ENCODE peak calls at places on chromosomes 7 and 10, in nine cellular contexts. One of them, this sample, is unnamed.

GRCh38 chr10:131891196-131891928 is 9.4 kb upstream of the PPP2R2D start:
- DNase-seq in progenitor cell of endocrine pancreas: no peak
- DNase-seq in upper lobe of left lung: no peak
- DNase-seq in astrocyte of the cerebellum: no peak
- DNase-seq in GM13977: no peak
- DNase-seq in mesothelial cell of epicardium: no peak
- DNase-seq in osteoblast: no peak
- DNase-seq in ovary: no peak
- DNase-seq in HFF-Myc: no peak
- DNase-seq in this sample: no peak

GRCh38 chr10:131702521-131703356 is 198.1 kb upstream of the PPP2R2D start:
- DNase-seq in ovary: no peak
- DNase-seq in progenitor cell of endocrine pancreas: peak; percentile 6
- DNase-seq in upper lobe of left lung: no peak
- DNase-seq in mesothelial cell of epicardium: peak; percentile 33
- DNase-seq in HFF-Myc: no peak
- DNase-seq in osteoblast: no peak
- DNase-seq in astrocyte of the cerebellum: no peak
- DNase-seq in GM13977: no peak
- DNase-seq in this sample: no peak

GRCh38 chr7:95910341-95910740 is 138.0 kb downstream of the DYNC1I1 start:
- DNase-seq in mesothelial cell of epicardium: no peak
- DNase-seq in astrocyte of the cerebellum: no peak
- DNase-seq in GM13977: no peak
- DNase-seq in HFF-Myc: no peak
- DNase-seq in ovary: no peak
- DNase-seq in upper lobe of left lung: no peak
- DNase-seq in osteoblast: no peak
- DNase-seq in progenitor cell of endocrine pancreas: no peak
- DNase-seq in this sample: no peak

GRCh38 chr10:116974442-116975005 is 30.5 kb downstream of the SHTN1 start:
- DNase-seq in mesothelial cell of epicardium: no peak
- DNase-seq in upper lobe of left lung: no peak
- DNase-seq in progenitor cell of endocrine pancreas: no peak
- DNase-seq in osteoblast: peak; percentile 84
- DNase-seq in HFF-Myc: peak; percentile 26
- DNase-seq in astrocyte of the cerebellum: peak; percentile 57
- DNase-seq in GM13977: no peak
- DNase-seq in ovary: no peak
- DNase-seq in this sample: no peak

GRCh38 chr10:368579-369255 is 233.5 kb downstream of the ZMYND11 start:
- DNase-seq in GM13977: no peak
- DNase-seq in astrocyte of the cerebellum: no peak
- DNase-seq in osteoblast: peak; percentile 55
- DNase-seq in upper lobe of left lung: peak; percentile 72
- DNase-seq in HFF-Myc: no peak
- DNase-seq in mesothelial cell of epicardium: no peak
- DNase-seq in progenitor cell of endocrine pancreas: no peak
- DNase-seq in ovary: no peak
- DNase-seq in this sample: no peak

GRCh38 chr7:2796358-2797352 is 47.5 kb downstream of the GNA12 start:
- DNase-seq in HFF-Myc: no peak
- DNase-seq in mesothelial cell of epicardium: no peak
- DNase-seq in upper lobe of left lung: no peak
- DNase-seq in astrocyte of the cerebellum: no peak
- DNase-seq in osteoblast: peak; percentile 87
- DNase-seq in ovary: peak; percentile 84
- DNase-seq in GM13977: no peak
- DNase-seq in progenitor cell of endocrine pancreas: no peak
- DNase-seq in this sample: no peak

GRCh38 chr7:30510124-30511074 is 5.8 kb upstream of the GGCT start:
- DNase-seq in astrocyte of the cerebellum: peak; percentile 24
- DNase-seq in ovary: no peak
- DNase-seq in mesothelial cell of epicardium: no peak
- DNase-seq in osteoblast: peak; percentile 41
- DNase-seq in GM13977: peak; percentile 13
- DNase-seq in upper lobe of left lung: no peak
- DNase-seq in progenitor cell of endocrine pancreas: no peak
- DNase-seq in HFF-Myc: peak; percentile 11
- DNase-seq in this sample: no peak

GRCh38 chr7:36227223-36227622 is 74.2 kb downstream of the EEPD1 start:
- DNase-seq in osteoblast: peak; percentile 93
- DNase-seq in mesothelial cell of epicardium: no peak
- DNase-seq in GM13977: no peak
- DNase-seq in upper lobe of left lung: no peak
- DNase-seq in ovary: peak; percentile 65
- DNase-seq in HFF-Myc: peak; percentile 38
- DNase-seq in astrocyte of the cerebellum: no peak
- DNase-seq in progenitor cell of endocrine pancreas: no peak
- DNase-seq in this sample: no peak

GRCh38 chr10:114327537-114328277 is 76.6 kb downstream of the AFAP1L2 start:
- DNase-seq in osteoblast: peak; percentile 41
- DNase-seq in mesothelial cell of epicardium: no peak
- DNase-seq in HFF-Myc: no peak
- DNase-seq in ovary: no peak
- DNase-seq in progenitor cell of endocrine pancreas: no peak
- DNase-seq in GM13977: no peak
- DNase-seq in astrocyte of the cerebellum: no peak
- DNase-seq in upper lobe of left lung: no peak
- DNase-seq in this sample: no peak

GRCh38 chr10:48491422-48492139 is 113.3 kb downstream of the ARHGAP22 start:
- DNase-seq in progenitor cell of endocrine pancreas: no peak
- DNase-seq in ovary: no peak
- DNase-seq in HFF-Myc: no peak
- DNase-seq in GM13977: no peak
- DNase-seq in astrocyte of the cerebellum: no peak
- DNase-seq in mesothelial cell of epicardium: no peak
- DNase-seq in upper lobe of left lung: no peak
- DNase-seq in osteoblast: no peak
- DNase-seq in this sample: peak; percentile 7

GRCh38 chr7:101094791-101095375 is 9.6 kb downstream of the TRIM56 start:
- DNase-seq in HFF-Myc: no peak
- DNase-seq in GM13977: peak; percentile 31
- DNase-seq in ovary: no peak
- DNase-seq in osteoblast: peak; percentile 64
- DNase-seq in mesothelial cell of epicardium: no peak
- DNase-seq in upper lobe of left lung: no peak
- DNase-seq in progenitor cell of endocrine pancreas: peak; percentile 26
- DNase-seq in astrocyte of the cerebellum: no peak
- DNase-seq in this sample: no peak

GRCh38 chr10:97539523-97540200 is 32.9 kb upstream of the ANKRD2 start:
- DNase-seq in osteoblast: peak; percentile 88
- DNase-seq in upper lobe of left lung: no peak
- DNase-seq in GM13977: no peak
- DNase-seq in progenitor cell of endocrine pancreas: no peak
- DNase-seq in astrocyte of the cerebellum: peak; percentile 73
- DNase-seq in ovary: peak; percentile 58
- DNase-seq in HFF-Myc: no peak
- DNase-seq in mesothelial cell of epicardium: peak; percentile 49
- DNase-seq in this sample: no peak
- TF ChIP-seq CTCF in osteoblast: peak; percentile 55
- TF ChIP-seq CTCF in upper lobe of left lung: no peak
- TF ChIP-seq CTCF in GM13977: no peak
- TF ChIP-seq CTCF in progenitor cell of endocrine pancreas: peak; percentile 9
- TF ChIP-seq CTCF in astrocyte of the cerebellum: peak; percentile 61
- TF ChIP-seq CTCF in ovary: no peak
- TF ChIP-seq CTCF in HFF-Myc: peak; percentile 36
- TF ChIP-seq CTCF in mesothelial cell of epicardium: no peak
- TF ChIP-seq CTCF in this sample: no peak

GRCh38 chr10:63128443-63128842 is 4.7 kb upstream of the NRBF2 start:
- DNase-seq in progenitor cell of endocrine pancreas: no peak
- DNase-seq in upper lobe of left lung: no peak
- DNase-seq in mesothelial cell of epicardium: no peak
- DNase-seq in HFF-Myc: no peak
- DNase-seq in astrocyte of the cerebellum: no peak
- DNase-seq in osteoblast: peak; percentile 62
- DNase-seq in GM13977: no peak
- DNase-seq in ovary: no peak
- DNase-seq in this sample: no peak

GRCh38 chr10:63133056-63133786 is at the start of gene NRBF2:
- DNase-seq in astrocyte of the cerebellum: peak; percentile 96
- DNase-seq in GM13977: peak; percentile 93
- DNase-seq in upper lobe of left lung: peak; percentile 99
- DNase-seq in mesothelial cell of epicardium: peak; percentile 95
- DNase-seq in osteoblast: peak; percentile 97
- DNase-seq in progenitor cell of endocrine pancreas: peak; percentile 91
- DNase-seq in ovary: peak; percentile 97
- DNase-seq in HFF-Myc: peak; percentile 96
- DNase-seq in this sample: peak; percentile 97

GRCh38 chr10:63133787-63134557 is 844 bp downstream of the NRBF2 start:
- DNase-seq in GM13977: peak; percentile 28
- DNase-seq in astrocyte of the cerebellum: no peak
- DNase-seq in osteoblast: peak; percentile 66
- DNase-seq in progenitor cell of endocrine pancreas: no peak
- DNase-seq in ovary: no peak
- DNase-seq in upper lobe of left lung: no peak
- DNase-seq in mesothelial cell of epicardium: no peak
- DNase-seq in HFF-Myc: no peak
- DNase-seq in this sample: no peak

GRCh38 chr10:63129888-63130287 is 3.2 kb upstream of the NRBF2 start:
- DNase-seq in HFF-Myc: no peak
- DNase-seq in ovary: no peak
- DNase-seq in upper lobe of left lung: no peak
- DNase-seq in osteoblast: peak; percentile 54
- DNase-seq in mesothelial cell of epicardium: no peak
- DNase-seq in progenitor cell of endocrine pancreas: no peak
- DNase-seq in GM13977: no peak
- DNase-seq in astrocyte of the cerebellum: no peak
- DNase-seq in this sample: no peak

DNA sequence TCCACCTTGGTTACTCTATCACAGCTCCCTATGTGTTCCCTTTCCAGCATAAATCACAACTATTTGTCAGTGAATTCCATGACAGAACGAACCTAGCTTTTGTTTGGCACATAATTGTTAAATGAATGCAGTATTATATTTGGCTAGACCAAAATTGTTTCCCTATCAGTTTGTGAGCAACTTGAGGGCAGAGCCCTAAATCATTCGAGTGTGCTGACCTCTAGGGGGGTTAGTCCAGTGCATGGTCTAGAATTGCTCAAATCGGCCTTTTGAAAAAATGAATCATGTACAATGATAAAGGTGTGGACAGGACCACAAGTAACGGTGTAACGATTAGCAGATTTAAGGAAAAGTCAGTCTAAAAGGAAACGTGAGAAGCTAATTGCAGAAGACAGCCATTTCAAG is 475 bp upstream of the NRBF2 start:
- DNase-seq in GM13977: no peak
- DNase-seq in HFF-Myc: no peak
- DNase-seq in osteoblast: no peak
- DNase-seq in astrocyte of the cerebellum: no peak
- DNase-seq in upper lobe of left lung: no peak
- DNase-seq in progenitor cell of endocrine pancreas: no peak
- DNase-seq in mesothelial cell of epicardium: no peak
- DNase-seq in ovary: no peak
- DNase-seq in this sample: no peak
- TF ChIP-seq CTCF in GM13977: no peak
- TF ChIP-seq CTCF in HFF-Myc: no peak
- TF ChIP-seq CTCF in osteoblast: no peak
- TF ChIP-seq CTCF in astrocyte of the cerebellum: no peak
- TF ChIP-seq CTCF in upper lobe of left lung: no peak
- TF ChIP-seq CTCF in progenitor cell of endocrine pancreas: peak; percentile 20
- TF ChIP-seq CTCF in mesothelial cell of epicardium: no peak
- TF ChIP-seq CTCF in ovary: no peak
- TF ChIP-seq CTCF in this sample: no peak

DNA sequence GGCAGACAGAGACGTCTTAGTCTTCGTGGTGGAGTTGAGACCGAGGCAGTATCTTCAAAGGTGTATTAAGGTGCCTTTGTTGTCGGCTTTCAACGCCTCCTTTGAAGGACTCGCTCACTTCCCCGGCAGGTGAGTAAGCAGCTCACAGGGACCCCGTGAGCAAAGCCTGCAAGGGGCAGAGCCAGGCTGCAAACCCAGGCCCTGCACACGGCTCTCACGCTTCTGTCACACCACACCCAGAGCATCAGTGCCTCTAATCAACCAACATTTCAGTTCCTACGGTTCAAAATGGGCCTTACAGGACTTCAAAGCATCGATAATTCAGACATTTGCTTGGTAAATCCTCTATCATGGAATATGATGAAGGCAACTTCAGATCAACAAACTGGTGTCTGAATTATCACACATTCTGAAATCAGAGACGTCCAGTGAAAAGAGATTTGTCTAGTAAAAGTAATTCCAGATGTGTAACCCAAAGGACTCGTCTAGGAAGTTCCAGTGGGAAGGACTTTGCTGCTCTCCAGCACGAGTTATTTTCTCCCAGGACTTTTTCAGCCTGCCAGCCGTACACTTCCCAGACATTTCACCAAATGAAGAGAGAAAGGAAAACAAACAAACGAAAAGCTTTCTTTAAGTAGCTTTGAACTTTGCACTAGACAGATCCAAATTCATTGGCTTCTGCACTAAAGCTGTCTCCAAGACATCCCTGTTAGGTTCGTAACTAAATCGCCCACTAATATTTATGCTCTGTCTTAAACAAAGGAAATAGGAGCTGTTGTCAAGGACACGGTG is 64.6 kb upstream of the INSIG1 start:
- DNase-seq in progenitor cell of endocrine pancreas: no peak
- DNase-seq in GM13977: no peak
- DNase-seq in upper lobe of left lung: no peak
- DNase-seq in osteoblast: peak; percentile 65
- DNase-seq in mesothelial cell of epicardium: no peak
- DNase-seq in HFF-Myc: peak; percentile 35
- DNase-seq in astrocyte of the cerebellum: no peak
- DNase-seq in ovary: no peak
- DNase-seq in this sample: no peak
- TF ChIP-seq CTCF in progenitor cell of endocrine pancreas: no peak
- TF ChIP-seq CTCF in GM13977: no peak
- TF ChIP-seq CTCF in upper lobe of left lung: no peak
- TF ChIP-seq CTCF in osteoblast: no peak
- TF ChIP-seq CTCF in mesothelial cell of epicardium: no peak
- TF ChIP-seq CTCF in HFF-Myc: no peak
- TF ChIP-seq CTCF in astrocyte of the cerebellum: no peak
- TF ChIP-seq CTCF in ovary: no peak
- TF ChIP-seq CTCF in this sample: no peak

GRCh38 chr7:4725014-4725951 is 43.2 kb downstream of the FOXK1 start:
- DNase-seq in HFF-Myc: no peak
- DNase-seq in GM13977: peak; percentile 91
- DNase-seq in astrocyte of the cerebellum: peak; percentile 92
- DNase-seq in ovary: peak; percentile 79
- DNase-seq in mesothelial cell of epicardium: peak; percentile 51
- DNase-seq in osteoblast: peak; percentile 99
- DNase-seq in progenitor cell of endocrine pancreas: no peak
- DNase-seq in upper lobe of left lung: peak; percentile 92
- DNase-seq in this sample: peak; percentile 39
- TF ChIP-seq CTCF in HFF-Myc: no peak
- TF ChIP-seq CTCF in GM13977: no peak
- TF ChIP-seq CTCF in astrocyte of the cerebellum: no peak
- TF ChIP-seq CTCF in ovary: no peak
- TF ChIP-seq CTCF in mesothelial cell of epicardium: no peak
- TF ChIP-seq CTCF in osteoblast: no peak
- TF ChIP-seq CTCF in progenitor cell of endocrine pancreas: no peak
- TF ChIP-seq CTCF in upper lobe of left lung: no peak
- TF ChIP-seq CTCF in this sample: no peak